ENCODE peak calls at places on chromosome 1, in eight cellular contexts. I, H, R, A, Y, E, O and J are unnamed samples.

GRCh38 chr1:162389021-162389818 is 7.7 kb downstream of the C1orf226 start:
- DNase-seq in I (no peak), H (peak), R (no peak), A (no peak), Y (no peak), E (no peak), O (peak), J (no peak)

GRCh38 chr1:237342730-237343129 is 300.7 kb downstream of the RYR2 start:
- DNase-seq in I (peak), H (no peak), R (no peak), A (no peak), Y (no peak), E (no peak), O (no peak), J (no peak)

GRCh38 chr1:204791453-204792366 is 79.0 kb upstream of the NFASC start:
- DNase-seq in I (peak), H (peak), R (peak), A (peak), Y (no peak), E (peak), O (peak), J (no peak)

GRCh38 chr1:32232558-32233304 is 10.5 kb downstream of the EIF3I start:
- DNase-seq in I (no peak), H (no peak), R (no peak), A (no peak), Y (no peak), E (no peak), O (no peak), J (no peak)

GRCh38 chr1:1000357-1001056 is 610 bp upstream of the HES4 start:
- DNase-seq in I (peak), H (peak), R (peak), A (peak), Y (peak), E (peak), O (peak), J (peak)

GRCh38 chr1:54805981-54806381 is 4.9 kb upstream of the TTC22 start:
- DNase-seq in I (no peak), H (no peak), R (no peak), A (no peak), Y (no peak), E (no peak), O (no peak), J (no peak)

GRCh38 chr1:239574112-239574511 is 187.7 kb downstream of the CHRM3 start:
- DNase-seq in I (no peak), H (no peak), R (no peak), A (no peak), Y (no peak), E (no peak), O (no peak), J (no peak)

GRCh38 chr1:43968348-43968948 is 1.4 kb upstream of the DPH2 start:
- DNase-seq in I (no peak), H (peak), R (peak), A (no peak), Y (no peak), E (no peak), O (peak), J (no peak)